ENCODE peak calls at places on chromosomes 6 and 20, in seven cellular contexts. X is neuronal stem cell, P is IMR-90, O is H9, M is trophoblast cell, V is H1, F is mesenchymal stem cell. I is an unnamed sample.

GRCh38 chr6:137213331-137213740 is 5.8 kb downstream of the IFNGR1 start:
- DNase-seq in P (no peak), O (no peak), F (no peak), M (no peak), V (no peak), X (no peak), I (no peak)

GRCh38 chr6:2651536-2651935 is 99.2 kb downstream of the MYLK4 start:
- DNase-seq in M (no peak), V (no peak), O (no peak), F (no peak), P (no peak), X (no peak), I (no peak)

GRCh38 chr20:45934046-45934586 is 367 bp upstream of the PCIF1 start:
- DNase-seq in P (peak; percentile 31), V (peak; percentile 57), F (peak; percentile 64), M (peak; percentile 47), X (no peak), O (peak; percentile 79), I (peak; percentile 76)

GRCh38 chr6:136582702-136583471 is 32.7 kb upstream of the MAP7 start:
- DNase-seq in X (no peak), P (peak; percentile 94), F (peak; percentile 91), M (peak; percentile 81), V (no peak), O (no peak), I (no peak)

GRCh38 chr20:51272392-51272791 is 249.5 kb upstream of the KCNG1 start:
- DNase-seq in V (no peak), X (no peak), M (no peak), O (no peak), F (peak; percentile 10), P (peak; percentile 73), I (no peak)

GRCh38 chr6:34462561-34462971 is 3.3 kb upstream of the PACSIN1 start:
- DNase-seq in F (peak; percentile 35), M (peak; percentile 6), O (peak; percentile 90), V (peak; percentile 27), P (no peak), X (no peak), I (peak; percentile 77)

GRCh38 chr6:70872469-70872868 is 84.4 kb downstream of the B3GAT2 start:
- DNase-seq in O (no peak), P (no peak), F (no peak), V (no peak), M (no peak), X (no peak), I (no peak)

GRCh38 chr6:35552285-35552917 is 39.7 kb upstream of the TULP1 start:
- DNase-seq in F (peak; percentile 18), O (peak; percentile 75), P (peak; percentile 35), V (peak; percentile 36), X (no peak), M (peak; percentile 74), I (peak; percentile 79)

GRCh38 chr20:7792131-7792869 is 148.0 kb downstream of the HAO1 start:
- DNase-seq in V (no peak), X (no peak), O (no peak), P (no peak), F (no peak), M (no peak), I (no peak)

GRCh38 chr6:33169286-33170175 is 22.7 kb downstream of the COL11A2 start:
- DNase-seq in O (no peak), X (no peak), M (no peak), F (no peak), P (no peak), V (no peak), I (no peak)

GRCh38 chr20:3670945-3671344 is 7.7 kb upstream of the GFRA4 start:
- DNase-seq in F (no peak), M (no peak), O (no peak), V (no peak), P (no peak), X (no peak), I (no peak)

GRCh38 chr6:84332139-84333034 is 104.9 kb upstream of the CEP162 start:
- DNase-seq in X (no peak), V (no peak), P (no peak), F (no peak), M (no peak), O (no peak), I (no peak)

GRCh38 chr6:70956451-70957283 is at the start of gene B3GAT2:
- DNase-seq in X (peak; percentile 50), V (no peak), P (peak; percentile 3), M (peak; percentile 12), O (peak; percentile 64), F (peak; percentile 41), I (peak; percentile 69)

GRCh38 chr20:2748551-2749342 is 51.7 kb downstream of the CPXM1 start:
- DNase-seq in F (no peak), M (no peak), P (no peak), V (peak; percentile 33), O (peak; percentile 78), X (no peak), I (no peak)

GRCh38 chr6:46453221-46453620 is 38.0 kb downstream of the RCAN2 start:
- DNase-seq in P (peak; percentile 70), M (no peak), X (no peak), F (peak; percentile 46), V (no peak), O (no peak), I (no peak)

GRCh38 chr6:147624946-147625515 is 116.5 kb downstream of the SAMD5 start:
- DNase-seq in F (peak; percentile 43), V (no peak), X (no peak), M (no peak), P (no peak), O (no peak), I (no peak)

GRCh38 chr20:37630161-37630560 is 63.7 kb upstream of the CTNNBL1 start:
- DNase-seq in O (no peak), P (no peak), V (no peak), F (no peak), X (no peak), M (no peak), I (no peak)

GRCh38 chr20:33655164-33655563 is 7.0 kb upstream of the C20orf144 start:
- DNase-seq in M (no peak), F (no peak), X (no peak), V (no peak), P (no peak), O (no peak), I (no peak)

GRCh38 chr6:157462956-157463742 is 82.2 kb downstream of the ZDHHC14 start:
- DNase-seq in O (no peak), M (peak; percentile 59), P (no peak), V (no peak), F (no peak), X (no peak), I (peak; percentile 74)
- H4K8ac ChIP-seq in O (no peak overlapping the region), M (no peak overlapping the region), P (no peak overlapping the region), V (no peak overlapping the region), F (no peak overlapping the region), X (no peak overlapping the region), I (no peak overlapping the region)

GRCh38 chr6:16831136-16831535 is 69.9 kb upstream of the ATXN1 start:
- DNase-seq in M (no peak), F (no peak), X (no peak), O (no peak), V (no peak), P (no peak), I (no peak)

GRCh38 chr6:16827627-16828026 is 66.4 kb upstream of the ATXN1 start:
- DNase-seq in P (no peak), O (no peak), M (no peak), F (no peak), X (no peak), V (no peak), I (no peak)

GRCh38 chr6:16824804-16825777 is 63.8 kb upstream of the ATXN1 start:
- DNase-seq in O (no peak), P (no peak), V (no peak), X (no peak), F (no peak), M (peak; percentile 21), I (no peak)

GRCh38 chr6:16832027-16832688 is 70.9 kb upstream of the ATXN1 start:
- DNase-seq in O (no peak), V (no peak), X (no peak), P (peak; percentile 10), M (peak; percentile 15), F (peak; percentile 68), I (no peak)

DNA sequence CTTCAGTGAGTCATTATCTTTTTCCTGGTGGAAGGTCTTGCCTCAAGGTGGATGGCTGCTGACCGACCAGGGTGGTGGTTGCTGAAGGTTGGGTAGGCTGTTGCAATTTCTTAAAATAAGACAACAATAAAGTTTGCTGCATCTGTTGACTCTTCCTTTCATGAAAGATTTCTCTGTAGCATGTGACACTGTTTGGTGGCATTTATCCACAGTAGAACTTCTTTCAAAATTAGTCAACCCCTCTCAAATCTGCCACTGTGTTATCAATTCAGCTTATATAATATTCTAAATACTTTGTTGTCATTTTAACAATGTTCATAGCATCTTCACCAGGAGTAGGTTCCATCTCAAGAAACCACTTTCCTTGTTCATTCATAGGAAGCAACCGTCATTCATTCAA is 66.8 kb upstream of the ATXN1 start:
- DNase-seq in X (no peak), V (no peak), M (no peak), F (no peak), O (no peak), P (no peak), I (no peak)
- H4K8ac ChIP-seq in X (no peak overlapping the region), V (no peak overlapping the region), M (no peak overlapping the region), F (no peak overlapping the region), O (no peak overlapping the region), P (no peak overlapping the region), I (no peak overlapping the region)

GRCh38 chr6:140968062-140968461 is 1164.7 kb upstream of the GJE1 start:
- DNase-seq in V (no peak), F (no peak), M (no peak), X (no peak), P (no peak), O (no peak), I (no peak)

GRCh38 chr6:140970485-140970884 is 1162.2 kb upstream of the GJE1 start:
- DNase-seq in F (no peak), P (peak; percentile 8), O (no peak), M (no peak), X (no peak), V (no peak), I (no peak)

DNA sequence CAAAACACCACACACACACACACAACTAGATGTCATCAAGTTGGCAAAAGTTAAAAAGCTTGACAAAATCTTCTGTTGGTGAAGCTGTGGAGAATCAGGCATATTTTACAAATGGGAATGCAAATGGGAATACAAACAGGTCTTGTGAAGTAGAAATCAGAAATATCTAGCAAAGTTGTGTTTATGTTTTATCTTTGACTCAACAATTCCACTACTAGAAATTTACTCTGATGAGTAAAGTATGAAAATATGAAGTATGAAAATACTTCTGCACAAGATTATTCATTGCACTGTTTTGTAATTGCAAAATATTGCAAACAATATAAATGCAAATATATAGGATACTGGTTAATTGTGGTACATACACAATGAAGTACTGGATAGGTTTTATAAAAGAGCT is 1166.0 kb upstream of the GJE1 start:
- DNase-seq in M (no peak), P (peak; percentile 55), O (no peak), X (no peak), F (no peak), V (no peak), I (no peak)
- H4K8ac ChIP-seq in M (no peak overlapping the region), P (no peak overlapping the region), O (no peak overlapping the region), X (no peak overlapping the region), F (no peak overlapping the region), V (no peak overlapping the region), I (no peak overlapping the region)

DNA sequence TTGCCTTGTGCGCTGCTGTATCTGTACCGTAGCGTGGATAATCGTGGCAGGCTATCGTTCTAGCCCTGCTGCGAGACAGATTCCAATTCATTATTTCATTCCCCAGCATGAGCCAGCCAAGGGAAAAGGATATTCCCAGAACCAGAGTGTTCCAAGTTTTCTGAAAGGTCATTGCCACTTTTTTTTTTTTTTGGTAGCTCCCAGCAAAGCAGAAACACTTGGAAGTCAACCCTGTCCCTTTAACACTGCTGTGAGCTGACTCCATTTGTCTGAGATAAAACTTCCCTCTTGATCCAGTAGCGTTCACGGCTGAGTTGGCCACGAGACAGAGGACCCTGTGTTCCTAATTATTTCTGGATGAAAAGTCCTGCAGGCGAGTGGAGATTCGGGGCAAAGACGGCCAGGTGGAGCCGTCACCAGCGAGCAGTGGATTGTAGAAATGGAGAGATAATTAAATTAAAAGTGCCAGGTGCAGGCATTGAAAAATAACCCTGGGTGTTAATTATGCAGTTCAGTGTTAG is 164.1 kb downstream of the SLC24A3 start:
- DNase-seq in V (no peak), O (no peak), P (no peak), M (no peak), F (no peak), X (no peak), I (no peak)
- H4K8ac ChIP-seq in V (no peak overlapping the region), O (no peak overlapping the region), P (no peak overlapping the region), M (no peak overlapping the region), F (no peak overlapping the region), X (no peak overlapping the region), I (no peak overlapping the region)